ENCODE peak calls at places on chromosomes 2 and 18, in nine cellular contexts. V is esophagus squamous epithelium; U is suprapubic skin; O is CD8-positive, alpha-beta T cell; A is GM12865; S is AG04450; B is cardiac muscle cell; D is heart right ventricle; E is astrocyte of the spinal cord. F is an unnamed sample.

GRCh38 chr18:62531931-62532330 is 9.1 kb downstream of the ZCCHC2 start:
- DNase-seq in V (no peak), U (no peak), O (no peak), A (no peak), S (no peak), B (no peak), D (no peak), E (no peak), F (no peak)

GRCh38 chr2:128536925-128537620 is 218.4 kb upstream of the HS6ST1 start:
- DNase-seq in V (no peak), U (no peak), O (no peak), A (no peak), S (peak), B (peak), D (no peak), E (peak), F (peak)

GRCh38 chr2:148046802-148047201 is 25.9 kb downstream of the MBD5 start:
- DNase-seq in V (no peak), U (no peak), O (no peak), A (peak), S (no peak), B (no peak), D (no peak), E (no peak), F (no peak)

GRCh38 chr2:7838636-7839035 is 843.2 kb upstream of the ID2 start:
- DNase-seq in V (no peak), U (no peak), O (no peak), A (no peak), S (no peak), B (no peak), D (no peak), E (peak), F (no peak)

GRCh38 chr2:220455389-220455788 is 828.0 kb downstream of the SLC4A3 start:
- DNase-seq in V (no peak), U (no peak), O (no peak), A (no peak), S (peak), B (no peak), D (no peak), E (no peak), F (peak)

GRCh38 chr2:46747297-46747818 is 168.2 kb downstream of the MCFD2 start:
- DNase-seq in V (no peak), U (no peak), O (no peak), A (peak), S (no peak), B (peak), D (no peak), E (peak), F (no peak)

GRCh38 chr2:118923371-118923770 is 18.6 kb upstream of the MARCO start:
- DNase-seq in V (no peak), U (no peak), O (no peak), A (no peak), S (no peak), B (no peak), D (no peak), E (no peak), F (no peak)

GRCh38 chr2:241701155-241701404 is 759 bp upstream of the ING5 start:
- DNase-seq in V (peak), U (no peak), O (no peak), A (no peak), S (peak), B (no peak), D (no peak), E (no peak), F (no peak)

GRCh38 chr2:239322414-239323086 is 78.3 kb downstream of the HDAC4 start:
- DNase-seq in V (no peak), U (peak), O (no peak), A (no peak), S (no peak), B (peak), D (peak), E (peak), F (no peak)

GRCh38 chr2:143649226-143649625 is 520.0 kb downstream of the ARHGAP15 start:
- DNase-seq in V (no peak), U (no peak), O (no peak), A (no peak), S (no peak), B (no peak), D (no peak), E (no peak), F (no peak)

GRCh38 chr2:143646271-143646670 is 517.1 kb downstream of the ARHGAP15 start:
- DNase-seq in V (no peak), U (no peak), O (no peak), A (no peak), S (no peak), B (no peak), D (no peak), E (no peak), F (no peak)
- H3K4me3 ChIP-seq in V (no peak), U (no peak), O (no peak), A (no peak), S (no peak), B (no peak), D (no peak), E (no peak), F (no peak)

GRCh38 chr18:76281565-76281964 is 213.5 kb downstream of the ZNF516 start:
- DNase-seq in V (no peak), U (no peak), O (no peak), A (no peak), S (no peak), B (no peak), D (no peak), E (no peak), F (no peak)
- H3K4me3 ChIP-seq in V (no peak), U (no peak), O (no peak), A (no peak), S (no peak), B (no peak), D (no peak), E (no peak), F (no peak)

DNA sequence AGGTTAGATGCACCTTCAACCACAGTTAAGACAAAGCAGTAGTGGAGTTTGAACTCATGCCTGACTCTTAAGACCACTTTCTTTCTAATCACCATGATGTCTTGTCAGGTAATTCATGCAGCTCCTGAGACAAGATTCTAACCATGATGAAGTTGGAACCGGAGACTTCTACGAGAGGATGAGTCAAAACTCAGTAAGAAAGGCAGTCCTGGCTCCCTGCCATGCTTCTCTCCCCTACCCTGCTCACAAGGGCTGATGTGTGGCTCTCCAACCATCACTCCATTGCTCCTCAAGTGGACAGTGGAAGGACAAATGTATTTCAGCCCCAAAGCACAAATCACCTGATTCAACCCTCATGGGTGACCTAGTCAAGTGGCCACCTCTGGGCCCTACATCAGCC is 3.2 kb downstream of the CYRIA start:
- DNase-seq in V (no peak), U (no peak), O (no peak), A (peak), S (no peak), B (peak), D (no peak), E (peak), F (peak)
- H3K4me3 ChIP-seq in V (no peak), U (no peak), O (no peak), A (no peak), S (no peak), B (no peak), D (no peak), E (no peak), F (no peak)

DNA sequence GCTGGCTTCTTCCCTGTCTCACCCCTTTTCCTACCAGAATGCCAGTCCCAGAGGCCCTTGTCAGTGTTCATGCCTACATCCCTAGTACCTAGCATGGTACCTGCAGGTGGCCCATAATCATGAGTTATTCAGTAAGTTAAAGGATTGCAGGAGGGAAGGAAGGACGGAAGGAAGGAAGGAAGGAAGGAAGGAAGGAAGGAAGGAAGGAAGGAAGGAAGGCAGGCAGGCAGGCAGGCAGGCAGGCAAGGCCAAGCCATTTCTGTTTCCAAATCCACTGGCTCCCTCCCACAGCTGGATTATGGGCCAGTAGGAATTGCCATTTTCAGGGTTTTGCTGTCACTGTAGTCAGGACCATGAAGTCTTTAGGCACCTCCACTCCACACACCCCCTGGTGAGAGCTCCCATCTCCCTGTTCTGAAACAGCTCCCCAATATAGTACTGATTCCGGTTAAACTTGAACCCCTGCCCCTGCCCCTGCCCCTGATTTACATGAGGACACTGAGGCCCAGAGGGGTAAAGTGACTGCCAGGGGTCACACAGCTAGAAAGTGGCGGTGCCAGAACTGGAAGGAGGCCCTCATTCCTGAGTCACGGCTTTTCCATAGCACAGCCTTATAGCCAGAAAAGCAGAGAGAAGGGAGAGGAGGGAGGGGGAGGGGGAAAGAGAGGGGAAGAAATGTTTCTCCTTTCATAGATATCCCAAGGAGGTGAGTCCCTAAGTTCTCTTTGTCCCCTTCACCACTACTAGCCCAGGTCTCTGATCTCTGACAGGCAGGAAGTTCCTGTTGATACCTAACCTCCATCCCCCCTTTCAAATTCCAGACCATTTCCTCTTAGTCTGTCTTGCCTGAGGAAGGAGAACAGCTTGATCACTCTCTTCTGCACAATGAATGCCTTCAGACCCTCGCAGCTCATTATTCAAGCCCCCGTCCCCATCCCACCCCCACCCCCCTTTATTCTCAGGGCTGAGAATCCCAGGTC is 12.2 kb upstream of the TNS1 start:
- DNase-seq in V (no peak), U (no peak), O (no peak), A (no peak), S (no peak), B (peak), D (no peak), E (no peak), F (no peak)
- H3K4me3 ChIP-seq in V (no peak), U (no peak), O (no peak), A (no peak), S (no peak), B (no peak), D (no peak), E (no peak), F (no peak)